ENCODE peak calls at places on chromosome 6, in four cellular contexts. U is DND-41, T is substantia nigra, X is WERI-Rb-1. G is an unnamed sample.

GRCh38 chr6:35716798-35717197 is 20.0 kb upstream of the ARMC12 start:
- DNase-seq in T (no peak), X (no peak), U (no peak), G (no peak)

GRCh38 chr6:121694389-121695185 is 259.1 kb downstream of the GJA1 start:
- DNase-seq in U (no peak), X (no peak), T (no peak), G (no peak)

GRCh38 chr6:103707596-103708325 is 1152.0 kb downstream of the HACE1 start:
- DNase-seq in X (no peak), T (no peak), U (no peak), G (no peak)

GRCh38 chr6:154613137-154613676 is 102.7 kb upstream of the CNKSR3 start:
- DNase-seq in X (no peak), U (no peak), T (no peak), G (no peak)

GRCh38 chr6:38279945-38280588 is 359.7 kb downstream of the BTBD9 start:
- DNase-seq in U (no peak), X (no peak), T (no peak), G (no peak)

GRCh38 chr6:140061422-140062041 is 687.1 kb upstream of the CITED2 start:
- DNase-seq in X (no peak), U (no peak), T (no peak), G (no peak)

GRCh38 chr6:63816979-63817436 is 181.4 kb downstream of the PHF3 start:
- DNase-seq in X (peak), T (no peak), U (no peak), G (peak)

GRCh38 chr6:139371421-139372253 is 2.8 kb downstream of the CITED2 start:
- DNase-seq in X (no peak), T (no peak), U (no peak), G (no peak)

GRCh38 chr6:75347797-75348610 is 63.4 kb upstream of the TMEM30A start:
- DNase-seq in U (no peak), X (no peak), T (no peak), G (no peak)

GRCh38 chr6:143583542-143584330 is 72.2 kb upstream of the FUCA2 start:
- DNase-seq in T (no peak), X (no peak), U (no peak), G (no peak)

GRCh38 chr6:7249391-7249790 is 63.6 kb downstream of the SSR1 start:
- DNase-seq in T (no peak), X (no peak), U (no peak), G (no peak)

GRCh38 chr6:152954443-152954842 is 28.4 kb downstream of the FBXO5 start:
- DNase-seq in U (no peak), X (no peak), T (no peak), G (no peak)

GRCh38 chr6:93017626-93018025 is 401.7 kb downstream of the EPHA7 start:
- DNase-seq in U (no peak), X (no peak), T (no peak), G (no peak)

GRCh38 chr6:47034919-47035318 is 7.2 kb downstream of the ADGRF1 start:
- DNase-seq in X (peak), T (no peak), U (no peak), G (no peak)

GRCh38 chr6:110873981-110874879 is at the start of gene AMD1:
- DNase-seq in X (peak), U (peak), T (peak), G (peak)

GRCh38 chr6:117489003-117489402 is 6.5 kb downstream of the DCBLD1 start:
- DNase-seq in T (no peak), U (no peak), X (no peak), G (no peak)

GRCh38 chr6:161128680-161129196 is 137.2 kb downstream of the MAP3K4 start:
- DNase-seq in X (no peak), T (no peak), U (no peak), G (no peak)

GRCh38 chr6:167282165-167282564 is 8.9 kb upstream of the UNC93A start:
- DNase-seq in T (no peak), X (no peak), U (no peak), G (no peak)

GRCh38 chr6:142943746-142944125 is 1.2 kb downstream of the HIVEP2 start:
- DNase-seq in U (peak), X (no peak), T (peak), G (peak)

GRCh38 chr6:142872376-142872775 is 72.6 kb downstream of the HIVEP2 start:
- DNase-seq in T (no peak), U (no peak), X (no peak), G (no peak)

GRCh38 chr6:79076160-79076559 is 1.9 kb downstream of the PHIP start:
- DNase-seq in T (no peak), U (no peak), X (no peak), G (no peak)

GRCh38 chr6:128409003-128409402 is 111.4 kb downstream of the PTPRK start:
- DNase-seq in T (no peak), X (no peak), U (no peak), G (no peak)

GRCh38 chr6:14021449-14021848 is 96.1 kb upstream of the CD83 start:
- DNase-seq in T (no peak), X (no peak), U (no peak), G (no peak)

GRCh38 chr6:107673076-107673494 is 151.0 kb downstream of the SCML4 start:
- DNase-seq in X (no peak), T (no peak), U (no peak), G (no peak)

GRCh38 chr6:122714059-122714458 is 65.5 kb upstream of the FABP7 start:
- DNase-seq in U (no peak), X (no peak), T (no peak), G (no peak)

GRCh38 chr6:14521141-14521540 is 403.6 kb downstream of the CD83 start:
- DNase-seq in X (no peak), T (no peak), U (no peak), G (no peak)

GRCh38 chr6:99588618-99589289 is 17.9 kb upstream of the PRDM13 start:
- DNase-seq in U (peak), X (peak), T (peak), G (peak)

GRCh38 chr6:15526129-15526764 is 136.6 kb downstream of the DTNBP1 start:
- DNase-seq in T (no peak), X (peak), U (no peak), G (peak)

GRCh38 chr6:85464722-85465150 is 14.9 kb downstream of the NT5E start:
- DNase-seq in U (no peak), X (no peak), T (no peak), G (peak)

GRCh38 chr6:68729377-68729903 is 94.4 kb downstream of the ADGRB3 start:
- DNase-seq in U (no peak), X (no peak), T (no peak), G (no peak)

GRCh38 chr6:85041376-85041775 is 277.0 kb upstream of the TBX18 start:
- DNase-seq in U (no peak), T (no peak), X (no peak), G (no peak)

GRCh38 chr6:14728396-14729024 is 517.4 kb upstream of the JARID2 start:
- DNase-seq in X (no peak), T (no peak), U (no peak), G (peak)

GRCh38 chr6:10099648-10100047 is 315.2 kb downstream of the TFAP2A start:
- DNase-seq in T (no peak), U (no peak), X (no peak), G (no peak)

GRCh38 chr6:67736161-67736560 is 898.9 kb upstream of the ADGRB3 start:
- DNase-seq in T (no peak), X (no peak), U (no peak), G (no peak)

GRCh38 chr6:18400831-18401446 is 13.8 kb downstream of the RNF144B start:
- DNase-seq in U (no peak), T (no peak), X (no peak), G (no peak)

GRCh38 chr6:90495216-90495817 is 91.6 kb downstream of the MAP3K7 start:
- DNase-seq in U (no peak), X (no peak), T (no peak), G (peak)

GRCh38 chr6:90497411-90497810 is 89.5 kb downstream of the MAP3K7 start:
- DNase-seq in U (no peak), T (no peak), X (no peak), G (peak)

GRCh38 chr6:90494067-90494773 is 92.7 kb downstream of the MAP3K7 start:
- DNase-seq in X (no peak), U (no peak), T (no peak), G (peak)

GRCh38 chr6:90496617-90497016 is 90.3 kb downstream of the MAP3K7 start:
- DNase-seq in T (no peak), X (no peak), U (no peak), G (peak)

GRCh38 chr6:90496191-90496590 is 90.7 kb downstream of the MAP3K7 start:
- DNase-seq in T (no peak), X (no peak), U (no peak), G (no peak)
- H3K27ac ChIP-seq in T (no peak), X (no peak), U (no peak), G (peak)

GRCh38 chr6:158717341-158718328 is 67.8 kb downstream of the SYTL3 start:
- DNase-seq in X (no peak), U (no peak), T (no peak), G (no peak)
- H3K27ac ChIP-seq in X (peak), U (no peak), T (no peak), G (no peak)

DNA sequence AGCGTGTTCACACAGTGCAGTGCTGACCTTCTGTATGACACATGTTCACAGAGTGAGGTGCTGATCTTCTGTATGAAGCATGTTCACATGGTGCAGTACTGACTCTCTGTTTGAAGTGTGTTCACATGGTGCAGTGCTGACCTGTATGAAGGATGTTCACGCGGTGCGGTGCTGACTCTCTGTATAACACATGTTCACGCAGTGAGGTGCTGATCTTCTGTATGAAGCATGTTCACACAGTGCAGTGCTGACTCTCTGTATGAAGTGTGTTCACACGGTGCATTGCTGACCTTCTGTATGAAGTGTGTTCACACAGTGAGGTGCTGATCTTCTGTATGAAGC is 10.8 kb upstream of the SERPINB1 start:
- DNase-seq in T (no peak), U (no peak), X (no peak), G (no peak)
- H3K27ac ChIP-seq in T (no peak), U (no peak), X (no peak), G (no peak)

DNA sequence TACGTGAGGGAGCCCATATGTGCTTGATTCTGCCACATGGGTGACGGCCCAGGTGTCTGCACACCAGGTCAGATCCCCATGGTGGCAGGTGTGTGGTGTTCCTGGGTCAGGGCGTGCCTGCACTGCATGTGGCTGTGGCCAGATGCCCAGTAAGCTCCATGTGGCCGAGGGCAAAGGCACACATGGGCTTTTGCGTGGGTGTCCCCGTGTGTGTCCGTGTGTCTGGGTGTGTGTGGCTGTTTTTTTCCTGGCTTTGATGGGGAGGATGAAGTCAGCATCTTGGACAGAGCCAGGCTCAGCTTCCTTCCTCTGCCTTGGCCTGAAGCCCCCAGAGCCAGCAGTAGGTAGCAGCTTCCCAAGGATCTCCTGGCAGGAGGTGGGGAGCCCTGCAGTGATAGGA is 1.5 kb upstream of the TNXB start:
- DNase-seq in U (no peak), X (no peak), T (no peak), G (no peak)
- H3K27ac ChIP-seq in U (no peak), X (no peak), T (no peak), G (no peak)

DNA sequence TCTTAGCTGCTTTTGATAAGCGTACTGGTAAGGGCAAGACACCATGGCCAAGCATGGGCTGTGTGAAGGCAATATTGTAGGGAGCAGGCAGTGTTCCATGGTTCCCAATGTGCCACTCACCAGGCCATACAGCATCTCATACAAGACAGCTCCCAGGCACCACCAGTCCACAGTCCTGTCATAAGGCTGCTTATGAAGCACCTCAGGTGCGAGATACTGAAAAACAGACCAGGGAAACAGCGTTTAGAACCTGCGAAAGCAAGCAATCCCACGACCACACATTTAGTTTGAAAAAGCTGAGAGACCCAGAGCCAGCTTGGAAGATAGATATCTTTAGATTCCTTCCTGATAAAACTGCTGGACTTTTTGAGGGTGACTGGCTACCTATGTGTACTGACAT is 119.1 kb upstream of the SLC2A12 start:
- DNase-seq in T (no peak), U (no peak), X (no peak), G (no peak)
- H3K27ac ChIP-seq in T (peak), U (no peak), X (no peak), G (no peak)

GRCh38 chr6:2967936-2968335 is 3.4 kb downstream of the SERPINB6 start:
- DNase-seq in X (no peak), U (no peak), T (no peak), G (no peak)

GRCh38 chr6:2968600-2969135 is 2.7 kb downstream of the SERPINB6 start:
- DNase-seq in T (no peak), U (no peak), X (no peak), G (peak)

GRCh38 chr6:2970034-2970685 is 1.2 kb downstream of the SERPINB6 start:
- DNase-seq in T (no peak), U (no peak), X (no peak), G (peak)

GRCh38 chr6:2970753-2971419 is 481 bp downstream of the SERPINB6 start:
- DNase-seq in T (peak), X (peak), U (no peak), G (peak)

DNA sequence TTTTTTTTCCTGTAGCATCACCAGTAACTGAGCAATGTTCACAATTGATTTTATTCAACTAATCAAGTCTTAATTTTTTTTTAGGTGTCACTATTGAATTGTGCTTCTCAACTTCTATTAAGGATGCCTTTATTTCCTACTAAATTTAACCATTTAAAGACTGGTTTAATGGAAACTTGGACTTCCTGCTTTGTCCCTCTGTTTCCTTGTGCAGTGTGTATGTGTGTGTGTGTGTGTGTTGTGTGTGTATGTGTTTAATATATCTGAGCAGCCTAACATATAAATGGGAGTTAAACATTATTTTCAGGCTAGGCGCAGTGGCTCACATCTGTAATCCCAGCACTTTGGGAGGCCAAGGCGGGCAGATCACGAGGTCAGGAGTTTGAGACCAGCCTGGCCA is 1.8 kb downstream of the SERPINB6 start:
- DNase-seq in T (no peak), U (no peak), X (no peak), G (peak)
- H3K27ac ChIP-seq in T (no peak), U (no peak), X (no peak), G (no peak)

GRCh38 chr6:105779113-105779512 is 307.0 kb upstream of the PRDM1 start:
- DNase-seq in T (no peak), X (no peak), U (peak), G (no peak)
- H3K27ac ChIP-seq in T (no peak), X (no peak), U (no peak), G (no peak)